ENCODE peak calls at places on chromosomes 13 and 19, in nine cellular contexts. D is stimulated activated CD8-positive, alpha-beta memory T cell treated with anti-CD3 and anti-CD28 coated beads, Interleukin-4, amount 100 ng/mL, for 24 hours; B is LNCaP clone FGC; V is astrocyte of the hippocampus; N is effector memory CD8-positive, alpha-beta T cell; S is activated T-helper 1 cell treated with anti-CD3 and anti-CD28 coated beads, Interleukin-12 subunit alpha, Interleukin-12 subunit beta, Interleukin-2, Interleukin-4 antibody, amounts not matched to agents 30 ng/mL and 10 ng/mL and 1 ng/mL, durations not matched to agents 14 hours and 24 hours and 36 hours; O is prostate gland; E is activated gamma-delta T cell treated with Interleukin-2 at 50 U/mL for 16 hours; U is RWPE1. I is an unnamed sample.

GRCh38 chr13:113874579-113875428 is 10.9 kb upstream of the GAS6 start:
- DNase-seq in D (no peak), B (no peak), V (no peak), N (no peak), S (no peak), O (no peak), E (no peak), U (no peak), I (no peak)

GRCh38 chr13:50998326-50998725 is 88.7 kb downstream of the RNASEH2B start:
- DNase-seq in D (no peak), B (no peak), V (no peak), N (no peak), S (no peak), O (no peak), E (no peak), U (peak), I (no peak)

GRCh38 chr19:35718345-35719041 is 690 bp downstream of the KMT2B start:
- DNase-seq in D (peak), B (no peak), V (peak), N (peak), S (peak), O (no peak), E (peak), U (no peak), I (no peak)

GRCh38 chr19:5343848-5344247 is 3.2 kb upstream of the PTPRS start:
- DNase-seq in D (no peak), B (no peak), V (peak), N (no peak), S (no peak), O (no peak), E (no peak), U (no peak), I (no peak)

GRCh38 chr19:11425719-11426457 is 6.8 kb upstream of the RGL3 start:
- DNase-seq in D (no peak), B (no peak), V (no peak), N (no peak), S (no peak), O (no peak), E (no peak), U (no peak), I (no peak)

GRCh38 chr19:55208880-55209429 is 346 bp downstream of the PTPRH start:
- DNase-seq in D (no peak), B (no peak), V (no peak), N (no peak), S (no peak), O (no peak), E (no peak), U (no peak), I (no peak)

GRCh38 chr13:101673360-101674105 is 221.1 kb downstream of the ITGBL1 start:
- DNase-seq in D (no peak), B (no peak), V (peak), N (no peak), S (no peak), O (no peak), E (no peak), U (no peak), I (peak)

GRCh38 chr19:35509018-35509652 is 4.3 kb downstream of the DMKN start:
- DNase-seq in D (peak), B (no peak), V (no peak), N (peak), S (peak), O (peak), E (peak), U (peak), I (peak)

GRCh38 chr13:55990631-55991030 is 1150.1 kb upstream of the PRR20A start:
- DNase-seq in D (no peak), B (no peak), V (no peak), N (no peak), S (no peak), O (no peak), E (no peak), U (no peak), I (no peak)

GRCh38 chr13:77703426-77703825 is 5.9 kb downstream of the SLAIN1 start:
- DNase-seq in D (no peak), B (no peak), V (no peak), N (no peak), S (no peak), O (no peak), E (no peak), U (no peak), I (no peak)

GRCh38 chr19:2702170-2703076 is at the start of gene GNG7:
- DNase-seq in D (peak), B (peak), V (peak), N (peak), S (peak), O (peak), E (peak), U (peak), I (peak)

GRCh38 chr13:51879133-51879532 is 17.4 kb downstream of the CCDC70 start:
- DNase-seq in D (no peak), B (no peak), V (no peak), N (no peak), S (no peak), O (no peak), E (no peak), U (no peak), I (no peak)

GRCh38 chr13:72194531-72194930 is 327.5 kb upstream of the DACH1 start:
- DNase-seq in D (no peak), B (peak), V (no peak), N (no peak), S (no peak), O (peak), E (no peak), U (no peak), I (peak)

GRCh38 chr19:17490411-17490810 is 20.1 kb downstream of the SLC27A1 start:
- DNase-seq in D (no peak), B (no peak), V (no peak), N (peak), S (no peak), O (no peak), E (peak), U (no peak), I (no peak)

GRCh38 chr19:53372196-53372595 is 6.7 kb downstream of the ZNF525 start:
- DNase-seq in D (no peak), B (peak), V (no peak), N (no peak), S (no peak), O (no peak), E (no peak), U (no peak), I (no peak)

GRCh38 chr13:31042501-31043165 is 110.2 kb downstream of the TEX26 start:
- DNase-seq in D (no peak), B (no peak), V (no peak), N (no peak), S (no peak), O (no peak), E (no peak), U (no peak), I (no peak)

GRCh38 chr13:44382635-44383145 is 9.1 kb downstream of the SERP2 start:
- DNase-seq in D (no peak), B (no peak), V (no peak), N (no peak), S (no peak), O (peak), E (no peak), U (no peak), I (no peak)

GRCh38 chr19:36110487-36111199 is at the start of gene OVOL3:
- DNase-seq in D (no peak), B (no peak), V (no peak), N (no peak), S (no peak), O (no peak), E (no peak), U (no peak), I (no peak)

GRCh38 chr19:23916991-23917390 is 2.3 kb downstream of the ZNF726 start:
- DNase-seq in D (no peak), B (no peak), V (peak), N (no peak), S (no peak), O (no peak), E (no peak), U (no peak), I (peak)

I was measured in renal cortical epithelial cell.